ENCODE peak calls at places on chromosome 19, in nine cellular contexts. C, W, Z, L, O, Y, H, T and K are unnamed samples.

GRCh38 chr19:2743099-2743498 is 3.3 kb upstream of the SLC39A3 start:
- DNase-seq in C (no peak), W (no peak), Z (no peak), L (no peak), O (no peak), Y (no peak), H (no peak), T (no peak), K (no peak)

GRCh38 chr19:45791744-45792481 is 732 bp downstream of the DMWD start:
- DNase-seq in C (no peak), W (no peak), Z (no peak), L (peak; percentile 57), O (no peak), Y (no peak), H (no peak), T (no peak), K (no peak)

GRCh38 chr19:53328967-53329366 is 4.6 kb upstream of the ZNF845 start:
- DNase-seq in C (peak; percentile 73), W (peak; percentile 34), Z (no peak), L (peak; percentile 62), O (peak; percentile 17), Y (no peak), H (no peak), T (no peak), K (no peak)

GRCh38 chr19:3682741-3683404 is 17.4 kb downstream of the PIP5K1C start:
- DNase-seq in C (no peak), W (no peak), Z (no peak), L (no peak), O (no peak), Y (no peak), H (no peak), T (no peak), K (no peak)

GRCh38 chr19:15015946-15016542 is 33.2 kb upstream of the CASP14 start:
- DNase-seq in C (no peak), W (no peak), Z (no peak), L (peak; percentile 36), O (no peak), Y (no peak), H (peak; percentile 54), T (no peak), K (no peak)

GRCh38 chr19:13717194-13717643 is 47.1 kb upstream of the MRI1 start:
- DNase-seq in C (no peak), W (no peak), Z (no peak), L (no peak), O (no peak), Y (no peak), H (no peak), T (no peak), K (no peak)

GRCh38 chr19:56333506-56333905 is 18.9 kb upstream of the ZSCAN5A start:
- DNase-seq in C (no peak), W (no peak), Z (peak; percentile 60), L (peak; percentile 75), O (peak; percentile 54), Y (peak; percentile 68), H (no peak), T (peak; percentile 34), K (no peak)

GRCh38 chr19:42169486-42169885 is 37.2 kb upstream of the POU2F2 start:
- DNase-seq in C (no peak), W (no peak), Z (no peak), L (no peak), O (no peak), Y (no peak), H (no peak), T (no peak), K (no peak)

GRCh38 chr19:55066107-55066709 is 3.3 kb upstream of the RDH13 start:
- DNase-seq in C (no peak), W (no peak), Z (peak; percentile 39), L (peak; percentile 23), O (no peak), Y (no peak), H (no peak), T (no peak), K (no peak)

GRCh38 chr19:56110515-56111448 is 10.3 kb downstream of the ZNF787 start:
- DNase-seq in C (no peak), W (no peak), Z (peak; percentile 55), L (no peak), O (peak; percentile 40), Y (peak; percentile 15), H (no peak), T (no peak), K (no peak)

GRCh38 chr19:40693896-40694295 is 3.4 kb upstream of the NUMBL start:
- DNase-seq in C (no peak), W (no peak), Z (no peak), L (no peak), O (no peak), Y (no peak), H (no peak), T (no peak), K (no peak)

GRCh38 chr19:54390942-54391577 is 24.2 kb upstream of the TTYH1 start:
- DNase-seq in C (no peak), W (no peak), Z (peak; percentile 51), L (peak; percentile 76), O (peak; percentile 40), Y (peak; percentile 56), H (peak; percentile 83), T (peak; percentile 73), K (peak; percentile 57)

DNA sequence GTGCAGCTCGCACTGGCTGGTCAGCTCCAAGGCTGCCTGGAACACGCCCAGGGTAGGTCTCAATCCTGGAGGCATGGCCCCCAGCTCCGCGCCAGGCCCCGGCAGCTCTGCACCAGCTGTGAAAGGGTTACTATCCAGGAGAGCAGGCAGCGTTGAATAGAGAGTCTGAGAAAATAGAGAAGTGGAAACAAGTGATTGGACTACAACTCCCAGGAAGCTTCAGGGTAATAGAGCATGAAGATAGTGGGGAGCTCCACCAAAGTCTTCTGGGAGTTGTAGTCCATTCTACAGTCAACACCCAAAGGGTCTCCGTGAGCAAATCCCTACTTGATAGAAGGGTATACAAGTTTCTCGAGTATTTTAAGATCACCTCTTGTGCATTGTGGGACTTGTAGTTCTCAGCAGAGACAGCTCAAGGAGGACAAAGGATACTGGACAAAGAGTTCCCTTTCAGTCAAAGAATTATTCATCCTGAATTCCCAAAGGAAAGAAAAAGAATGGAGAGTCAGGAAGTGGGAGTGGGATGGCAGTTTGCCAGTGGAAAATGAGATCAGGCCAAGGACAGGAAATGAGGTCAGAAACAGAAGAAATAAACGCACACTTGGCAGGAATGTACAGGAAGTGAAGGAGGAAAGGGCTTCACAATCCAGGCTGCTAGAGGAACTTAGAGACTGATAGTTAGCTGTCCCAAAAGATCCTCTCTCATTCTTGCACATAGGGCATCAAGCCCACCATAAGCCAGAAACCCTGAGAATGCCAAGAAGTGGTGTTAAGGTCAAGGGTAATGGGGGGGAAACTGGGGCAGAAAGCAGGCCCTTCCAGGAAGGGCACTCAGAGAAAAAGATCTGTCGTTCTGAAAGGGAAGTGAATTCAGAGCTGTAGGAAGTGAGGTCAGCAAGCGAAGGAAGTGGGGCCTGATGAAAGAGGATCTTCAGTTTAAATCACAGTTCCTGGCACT is 5.5 kb upstream of the MAMSTR start:
- DNase-seq in C (no peak), W (no peak), Z (peak; percentile 66), L (peak; percentile 87), O (peak; percentile 39), Y (peak; percentile 47), H (no peak), T (peak; percentile 68), K (no peak)
- H3K27ac ChIP-seq in C (peak overlapping the region; percentile 18), W (peak overlapping the region; percentile 73), Z (peak overlapping the region; percentile 46), L (peak overlapping the region; percentile 58), O (peak overlapping the region; percentile 59), Y (no peak overlapping the region), H (no peak overlapping the region), T (no peak overlapping the region), K (no peak overlapping the region)

GRCh38 chr19:33227242-33227650 is 1.6 kb upstream of the SLC7A10 start:
- DNase-seq in C (no peak), W (no peak), Z (no peak), L (no peak), O (no peak), Y (no peak), H (no peak), T (no peak), K (no peak)
- H3K4me3 ChIP-seq in C (no peak overlapping the region), W (no peak overlapping the region), Z (peak overlapping the region; percentile 30), L (no peak overlapping the region), O (no peak overlapping the region), Y (peak overlapping the region; percentile 25), H (peak overlapping the region; percentile 0), T (no peak overlapping the region), K (peak overlapping the region; percentile 37)

GRCh38 chr19:33090179-33090578 is 9.2 kb downstream of the GPATCH1 start:
- DNase-seq in C (no peak), W (no peak), Z (no peak), L (no peak), O (no peak), Y (no peak), H (no peak), T (no peak), K (no peak)

GRCh38 chr19:33089061-33089460 is 8.1 kb downstream of the GPATCH1 start:
- DNase-seq in C (no peak), W (no peak), Z (no peak), L (no peak), O (no peak), Y (peak; percentile 35), H (no peak), T (no peak), K (no peak)

GRCh38 chr19:33080761-33081681 is at the start of gene GPATCH1:
- DNase-seq in C (peak; percentile 90), W (peak; percentile 96), Z (peak; percentile 95), L (peak; percentile 95), O (peak; percentile 91), Y (peak; percentile 84), H (peak; percentile 86), T (peak; percentile 84), K (peak; percentile 77)

GRCh38 chr19:33085570-33086128 is 4.7 kb downstream of the GPATCH1 start:
- DNase-seq in C (no peak), W (no peak), Z (no peak), L (no peak), O (no peak), Y (peak; percentile 74), H (no peak), T (no peak), K (no peak)

GRCh38 chr19:33086955-33087354 is 6.0 kb downstream of the GPATCH1 start:
- DNase-seq in C (no peak), W (no peak), Z (no peak), L (no peak), O (no peak), Y (peak; percentile 52), H (no peak), T (no peak), K (no peak)
- H3K27ac ChIP-seq in C (no peak overlapping the region), W (no peak overlapping the region), Z (no peak overlapping the region), L (no peak overlapping the region), O (no peak overlapping the region), Y (no peak overlapping the region), H (no peak overlapping the region), T (no peak overlapping the region), K (no peak overlapping the region)

GRCh38 chr19:28401739-28402138 is 811.2 kb downstream of the UQCRFS1 start:
- DNase-seq in C (no peak), W (no peak), Z (no peak), L (no peak), O (no peak), Y (no peak), H (no peak), T (no peak), K (no peak)

GRCh38 chr19:28406237-28406596 is 806.7 kb downstream of the UQCRFS1 start:
- DNase-seq in C (no peak), W (no peak), Z (no peak), L (no peak), O (no peak), Y (no peak), H (no peak), T (no peak), K (no peak)

GRCh38 chr19:28404462-28404861 is 808.5 kb downstream of the UQCRFS1 start:
- DNase-seq in C (no peak), W (no peak), Z (no peak), L (no peak), O (no peak), Y (no peak), H (no peak), T (no peak), K (no peak)

GRCh38 chr19:28402701-28403290 is 810.2 kb downstream of the UQCRFS1 start:
- DNase-seq in C (no peak), W (no peak), Z (no peak), L (no peak), O (no peak), Y (no peak), H (no peak), T (no peak), K (no peak)

GRCh38 chr19:28403698-28404099 is 809.3 kb downstream of the UQCRFS1 start:
- DNase-seq in C (no peak), W (no peak), Z (no peak), L (no peak), O (no peak), Y (no peak), H (no peak), T (no peak), K (no peak)
- H3K4me3 ChIP-seq in C (no peak overlapping the region), W (no peak overlapping the region), Z (no peak overlapping the region), L (no peak overlapping the region), O (no peak overlapping the region), Y (no peak overlapping the region), H (no peak overlapping the region), T (no peak overlapping the region), K (no peak overlapping the region)